ENCODE peak calls at places on chromosome 20, in four cellular contexts. L is neural crest cell, M is NCI-H1417, U is aorta. B is an unnamed sample.
A peak's percentile ranks its signal among the peaks of the same experiment; 100 is the strongest.

GRCh38 chr20:40771848-40772247 is 82.8 kb upstream of the MAFB start:
- DNase-seq in L (no peak), M (no peak), U (no peak), B (no peak)

GRCh38 chr20:50012282-50013263 is 29.8 kb downstream of the SNAI1 start:
- DNase-seq in L (no peak), M (no peak), U (no peak), B (no peak)

GRCh38 chr20:18853946-18854646 is 40.5 kb downstream of the SCP2D1 start:
- DNase-seq in L (no peak), M (no peak), U (no peak), B (no peak)

GRCh38 chr20:31861346-31862156 is 8.8 kb downstream of the DUSP15 start:
- DNase-seq in L (peak; percentile 88), M (peak; percentile 92), U (peak; percentile 89), B (peak; percentile 85)

GRCh38 chr20:910840-911770 is 5.0 kb downstream of the ANGPT4 start:
- DNase-seq in L (no peak), M (no peak), U (peak; percentile 82), B (no peak)

GRCh38 chr20:24958506-24959385 is 9.7 kb downstream of the CST7 start:
- DNase-seq in L (no peak), M (no peak), U (no peak), B (no peak)

GRCh38 chr20:51196991-51197651 is 174.2 kb upstream of the KCNG1 start:
- DNase-seq in L (no peak), M (no peak), U (no peak), B (no peak)

GRCh38 chr20:22333885-22334545 is 250.4 kb downstream of the FOXA2 start:
- DNase-seq in L (peak; percentile 63), M (peak; percentile 70), U (peak; percentile 80), B (peak; percentile 67)

GRCh38 chr20:58853466-58853865 is 950 bp downstream of the GNAS start:
- DNase-seq in L (no peak), M (no peak), U (no peak), B (no peak)

GRCh38 chr20:10713161-10713560 is 39.4 kb upstream of the JAG1 start:
- DNase-seq in L (no peak), M (no peak), U (no peak), B (no peak)

GRCh38 chr20:9185511-9185910 is 116.6 kb downstream of the PLCB4 start:
- DNase-seq in L (no peak), M (no peak), U (no peak), B (no peak)

GRCh38 chr20:56166781-56167465 is 81.6 kb upstream of the MC3R start:
- DNase-seq in L (no peak), M (no peak), U (no peak), B (no peak)

GRCh38 chr20:48668451-48668946 is 159.3 kb downstream of the PREX1 start:
- DNase-seq in L (no peak), M (no peak), U (no peak), B (no peak)

GRCh38 chr20:50753152-50753551 is 21.8 kb downstream of the PARD6B start:
- DNase-seq in L (no peak), M (no peak), U (no peak), B (no peak)

GRCh38 chr20:61185841-61186601 is 66.0 kb upstream of the CDH4 start:
- DNase-seq in L (no peak), M (no peak), U (no peak), B (no peak)

GRCh38 chr20:58141971-58142842 is 86.2 kb downstream of the ANKRD60 start:
- DNase-seq in L (no peak), M (no peak), U (peak; percentile 44), B (peak; percentile 50)

GRCh38 chr20:8616792-8617191 is 452.1 kb upstream of the PLCB4 start:
- DNase-seq in L (no peak), M (no peak), U (no peak), B (no peak)

GRCh38 chr20:32845786-32846185 is 12.9 kb upstream of the EFCAB8 start:
- DNase-seq in L (no peak), M (no peak), U (no peak), B (no peak)

GRCh38 chr20:34537651-34538050 is 20.9 kb upstream of the MAP1LC3A start:
- DNase-seq in L (no peak), M (no peak), U (peak; percentile 53), B (no peak)

GRCh38 chr20:17066955-17067354 is 159.9 kb upstream of the PCSK2 start:
- DNase-seq in L (no peak), M (peak; percentile 66), U (no peak), B (no peak)

GRCh38 chr20:16236589-16237241 is 336.5 kb downstream of the KIF16B start:
- DNase-seq in L (no peak), M (no peak), U (no peak), B (no peak)

GRCh38 chr20:3935956-3936340 is 46.8 kb downstream of the PANK2 start:
- DNase-seq in L (no peak), M (no peak), U (no peak), B (no peak)

GRCh38 chr20:51237790-51238189 is 214.9 kb upstream of the KCNG1 start:
- DNase-seq in L (no peak), M (no peak), U (no peak), B (no peak)

GRCh38 chr20:62469352-62469751 is 6.4 kb downstream of the GATA5 start:
- DNase-seq in L (no peak), M (no peak), U (no peak), B (no peak)

GRCh38 chr20:7841291-7841966 is 98.8 kb downstream of the HAO1 start:
- DNase-seq in L (no peak), M (no peak), U (no peak), B (no peak)

GRCh38 chr20:4820833-4821518 is 99.3 kb downstream of the PRND start:
- DNase-seq in L (no peak), M (no peak), U (no peak), B (no peak)

GRCh38 chr20:22507240-22507961 is 77.0 kb downstream of the FOXA2 start:
- DNase-seq in L (no peak), M (no peak), U (no peak), B (no peak)

GRCh38 chr20:43821795-43822194 is 92.9 kb upstream of the TOX2 start:
- DNase-seq in L (no peak), M (no peak), U (no peak), B (no peak)

GRCh38 chr20:60338556-60338955 is 380.3 kb downstream of the CDH26 start:
- DNase-seq in L (no peak), M (no peak), U (no peak), B (no peak)

GRCh38 chr20:38345643-38346042 is 639 bp upstream of the LBP start:
- DNase-seq in L (no peak), M (no peak), U (no peak), B (no peak)

GRCh38 chr20:48197034-48197433 is 411.8 kb upstream of the SULF2 start:
- DNase-seq in L (no peak), M (no peak), U (no peak), B (no peak)

GRCh38 chr20:23245553-23246128 is 105.0 kb upstream of the NXT1 start:
- DNase-seq in L (peak; percentile 28), M (no peak), U (no peak), B (peak; percentile 81)

GRCh38 chr20:36543187-36544133 is 2.1 kb downstream of the MYL9 start:
- DNase-seq in L (no peak), M (no peak), U (peak; percentile 94), B (no peak)

B was measured in upper lobe of right lung.